ENCODE peak calls at places on chromosomes 7 and 10, in six cellular contexts. Z, N, D, K, X and L are unnamed samples.

GRCh38 chr7:33733865-33734650 is 171.3 kb upstream of the BMPER start:
- DNase-seq in Z (no peak), N (no peak), D (no peak), K (no peak), X (no peak), L (no peak)

GRCh38 chr7:4069268-4070095 is 612.6 kb upstream of the FOXK1 start:
- DNase-seq in Z (no peak), N (no peak), D (no peak), K (no peak), X (no peak), L (no peak)

GRCh38 chr7:91310829-91311460 is 46.7 kb downstream of the FZD1 start:
- DNase-seq in Z (peak; percentile 32), N (no peak), D (no peak), K (no peak), X (peak; percentile 81), L (no peak)

GRCh38 chr7:47988496-47989386 is 9.3 kb upstream of the HUS1 start:
- DNase-seq in Z (peak; percentile 22), N (no peak), D (no peak), K (no peak), X (no peak), L (no peak)

GRCh38 chr7:44645254-44645653 is 38.8 kb downstream of the OGDH start:
- DNase-seq in Z (no peak), N (no peak), D (no peak), K (no peak), X (no peak), L (no peak)

GRCh38 chr7:82851126-82851525 is 311.6 kb downstream of the PCLO start:
- DNase-seq in Z (no peak), N (no peak), D (no peak), K (no peak), X (no peak), L (no peak)

GRCh38 chr10:4174197-4174596 is 389.2 kb upstream of the KLF6 start:
- DNase-seq in Z (peak; percentile 8), N (no peak), D (no peak), K (no peak), X (no peak), L (no peak)

GRCh38 chr10:101933976-101934375 is 90.4 kb upstream of the KCNIP2 start:
- DNase-seq in Z (no peak), N (no peak), D (no peak), K (no peak), X (no peak), L (no peak)

GRCh38 chr7:157429680-157430224 is 92.9 kb downstream of the DNAJB6 start:
- DNase-seq in Z (no peak), N (no peak), D (no peak), K (no peak), X (no peak), L (no peak)

GRCh38 chr7:92133737-92134270 is 473 bp downstream of the CYP51A1 start:
- DNase-seq in Z (peak; percentile 62), N (no peak), D (peak; percentile 86), K (peak; percentile 74), X (peak; percentile 65), L (peak; percentile 91)

GRCh38 chr10:62992145-62992721 is 140.9 kb upstream of the NRBF2 start:
- DNase-seq in Z (peak; percentile 89), N (no peak), D (no peak), K (no peak), X (peak; percentile 78), L (no peak)

GRCh38 chr10:1603181-1603580 is 134.1 kb downstream of the ADARB2 start:
- DNase-seq in Z (no peak), N (no peak), D (no peak), K (no peak), X (no peak), L (no peak)

GRCh38 chr10:29386347-29386999 is 97.6 kb downstream of the LYZL1 start:
- DNase-seq in Z (peak; percentile 53), N (no peak), D (no peak), K (no peak), X (peak; percentile 53), L (no peak)

GRCh38 chr10:119020627-119020946 is 8.9 kb upstream of the NANOS1 start:
- DNase-seq in Z (peak; percentile 37), N (no peak), D (no peak), K (no peak), X (peak; percentile 45), L (no peak)

GRCh38 chr10:11698691-11699545 is 43.3 kb upstream of the ECHDC3 start:
- DNase-seq in Z (no peak), N (peak; percentile 68), D (no peak), K (no peak), X (no peak), L (no peak)

GRCh38 chr10:22894714-22895113 is 33.1 kb upstream of the ARMC3 start:
- DNase-seq in Z (no peak), N (no peak), D (no peak), K (no peak), X (no peak), L (no peak)

GRCh38 chr10:79146611-79147130 is 77.9 kb downstream of the ZMIZ1 start:
- DNase-seq in Z (peak; percentile 23), N (no peak), D (no peak), K (peak; percentile 66), X (no peak), L (no peak)
- TF ChIP-seq CTCF in Z (no peak), N (no peak), D (no peak), K (no peak), X (peak; percentile 13), L (no peak)

GRCh38 chr10:86178401-86179142 is 188.0 kb downstream of the GRID1 start:
- DNase-seq in Z (no peak), N (no peak), D (peak; percentile 35), K (peak; percentile 35), X (no peak), L (peak; percentile 43)
- TF ChIP-seq CTCF in Z (no peak), N (peak; percentile 66), D (peak; percentile 67), K (peak; percentile 47), X (no peak), L (peak; percentile 59)

GRCh38 chr10:7756360-7756992 is 31.3 kb downstream of the KIN start:
- DNase-seq in Z (peak; percentile 51), N (peak; percentile 4), D (no peak), K (no peak), X (peak; percentile 13), L (no peak)
- TF ChIP-seq CTCF in Z (peak; percentile 61), N (peak; percentile 61), D (peak; percentile 49), K (peak; percentile 30), X (peak; percentile 55), L (peak; percentile 49)

GRCh38 chr10:73653701-73654100 is 2.1 kb downstream of the SYNPO2L start:
- DNase-seq in Z (no peak), N (no peak), D (no peak), K (no peak), X (no peak), L (no peak)
- TF ChIP-seq CTCF in Z (no peak), N (peak; percentile 29), D (no peak), K (no peak), X (peak; percentile 15), L (no peak)

GRCh38 chr10:74153123-74153522 is 2.1 kb downstream of the ADK start:
- DNase-seq in Z (peak; percentile 83), N (no peak), D (no peak), K (no peak), X (peak; percentile 47), L (no peak)
- TF ChIP-seq CTCF in Z (peak; percentile 51), N (peak; percentile 16), D (peak; percentile 48), K (no peak), X (peak; percentile 52), L (peak; percentile 57)

GRCh38 chr7:122532406-122533269 is 166.3 kb downstream of the RNF133 start:
- DNase-seq in Z (peak; percentile 53), N (no peak), D (no peak), K (no peak), X (no peak), L (no peak)

GRCh38 chr7:122525355-122525754 is 173.6 kb downstream of the RNF133 start:
- DNase-seq in Z (no peak), N (no peak), D (no peak), K (no peak), X (no peak), L (no peak)

GRCh38 chr7:122528879-122529481 is 169.9 kb downstream of the RNF133 start:
- DNase-seq in Z (peak; percentile 73), N (no peak), D (no peak), K (no peak), X (peak; percentile 23), L (no peak)
- TF ChIP-seq CTCF in Z (peak; percentile 35), N (peak; percentile 25), D (peak; percentile 82), K (peak; percentile 66), X (peak; percentile 43), L (peak; percentile 85)

GRCh38 chr10:94224656-94225055 is 138.1 kb downstream of the NOC3L start:
- DNase-seq in Z (peak; percentile 71), N (no peak), D (no peak), K (no peak), X (peak; percentile 75), L (no peak)

GRCh38 chr10:94220717-94221116 is 142.0 kb downstream of the NOC3L start:
- DNase-seq in Z (no peak), N (no peak), D (no peak), K (no peak), X (no peak), L (no peak)

GRCh38 chr10:94223702-94224370 is 138.9 kb downstream of the NOC3L start:
- DNase-seq in Z (no peak), N (no peak), D (no peak), K (no peak), X (no peak), L (no peak)

GRCh38 chr10:94230134-94230785 is 132.5 kb downstream of the NOC3L start:
- DNase-seq in Z (no peak), N (no peak), D (no peak), K (no peak), X (no peak), L (no peak)

DNA sequence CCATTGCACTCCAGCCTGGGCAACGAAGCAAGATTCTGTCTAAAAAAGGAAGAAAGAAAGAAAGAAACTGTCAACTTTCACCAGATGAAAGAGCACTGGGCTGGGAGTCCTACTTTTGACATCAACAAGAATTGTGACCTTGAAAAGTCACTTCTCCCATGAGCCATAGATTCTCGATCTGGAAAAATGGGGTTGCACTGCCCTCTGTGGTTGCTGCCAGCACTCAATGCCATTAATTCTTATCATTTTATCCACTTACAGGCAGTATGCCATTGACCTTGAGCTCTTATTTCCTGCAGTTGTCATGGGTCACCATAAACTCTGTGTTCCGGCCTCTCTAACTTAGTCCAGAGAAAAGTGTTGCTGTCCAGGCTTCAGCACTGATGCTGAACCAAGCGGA is 137.2 kb downstream of the NOC3L start:
- DNase-seq in Z (peak; percentile 44), N (no peak), D (no peak), K (no peak), X (no peak), L (no peak)
- TF ChIP-seq CTCF in Z (peak; percentile 37), N (peak; percentile 10), D (no peak), K (no peak), X (peak; percentile 34), L (no peak)

DNA sequence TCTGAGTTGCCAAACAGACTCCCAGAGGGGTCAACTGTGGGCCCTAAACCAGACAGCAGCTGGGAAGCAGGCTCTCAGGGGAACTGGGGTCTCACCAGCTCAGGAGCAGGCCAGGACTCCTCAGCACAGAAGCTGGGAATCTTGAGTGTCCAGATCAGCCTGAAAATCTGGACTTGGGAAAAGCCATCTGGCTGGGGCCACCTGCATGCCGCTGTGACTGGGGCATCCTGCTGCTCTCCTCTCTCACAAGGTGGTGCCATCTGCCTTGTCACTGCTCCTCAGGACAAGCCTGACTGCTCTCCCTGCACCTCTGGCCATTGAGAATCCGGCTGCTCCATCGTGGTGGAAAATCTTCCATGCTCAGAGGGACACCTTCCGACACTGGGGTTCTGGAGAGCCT is 141.3 kb downstream of the PLPP4 start:
- DNase-seq in Z (no peak), N (no peak), D (no peak), K (no peak), X (no peak), L (no peak)
- TF ChIP-seq CTCF in Z (no peak), N (peak; percentile 41), D (no peak), K (no peak), X (no peak), L (no peak)